ENCODE peak calls at places on chromosomes 2 and 18, in seven cellular contexts. W is fibroblast of villous mesenchyme, U is WERI-Rb-1, H is GM23338, Q is kidney epithelial cell, L is SK-N-SH, B is choroid plexus epithelial cell. F is an unnamed sample.

GRCh38 chr18:57048859-57049258 is 98.0 kb upstream of the BOD1L2 start:
- DNase-seq in W (no peak), L (peak; percentile 63), U (no peak), H (no peak), Q (no peak), B (no peak), F (no peak)

GRCh38 chr2:24276349-24276899 is 83.9 kb downstream of the ITSN2 start:
- DNase-seq in W (no peak), L (no peak), B (no peak), Q (no peak), U (no peak), H (peak; percentile 10), F (no peak)

GRCh38 chr2:235026137-235026536 is 74.3 kb downstream of the SH3BP4 start:
- DNase-seq in L (no peak), Q (peak; percentile 84), H (no peak), B (peak; percentile 84), U (no peak), W (peak; percentile 85), F (peak; percentile 81)

GRCh38 chr18:58249677-58250076 is 205.7 kb downstream of the NEDD4L start:
- DNase-seq in U (no peak), Q (no peak), B (no peak), W (no peak), H (no peak), L (peak; percentile 62), F (no peak)

GRCh38 chr2:182898718-182899117 is 32.3 kb upstream of the FRZB start:
- DNase-seq in B (no peak), W (no peak), U (no peak), H (no peak), Q (no peak), L (no peak), F (no peak)

GRCh38 chr2:232361646-232362045 is 16.9 kb upstream of the ALPP start:
- DNase-seq in U (no peak), B (no peak), W (no peak), L (no peak), H (no peak), Q (no peak), F (no peak)

GRCh38 chr2:9114457-9114856 is 92.2 kb upstream of the ASAP2 start:
- DNase-seq in L (no peak), W (no peak), U (no peak), B (no peak), H (no peak), Q (no peak), F (no peak)

GRCh38 chr18:48917579-48918101 is 33.1 kb downstream of the SMAD7 start:
- DNase-seq in L (no peak), W (peak; percentile 61), U (no peak), B (no peak), Q (no peak), H (no peak), F (no peak)

GRCh38 chr2:218397502-218398436 is 1.9 kb upstream of the CTDSP1 start:
- DNase-seq in U (peak; percentile 83), L (peak; percentile 44), Q (no peak), H (peak; percentile 78), W (peak; percentile 94), B (peak; percentile 75), F (no peak)

GRCh38 chr2:228526687-228527086 is 345.2 kb upstream of the SPHKAP start:
- DNase-seq in W (no peak), H (no peak), B (no peak), Q (no peak), L (no peak), U (no peak), F (no peak)

GRCh38 chr2:126910637-126911036 is 11.9 kb downstream of the TEX51 start:
- DNase-seq in U (no peak), W (no peak), L (no peak), B (no peak), H (no peak), Q (no peak), F (no peak)

GRCh38 chr18:39238951-39239350 is 1673.4 kb upstream of the CELF4 start:
- DNase-seq in Q (no peak), H (no peak), W (no peak), B (no peak), U (no peak), L (no peak), F (no peak)

GRCh38 chr2:190666895-190667294 is 18.0 kb downstream of the NAB1 start:
- DNase-seq in U (no peak), Q (no peak), L (no peak), W (no peak), H (no peak), B (no peak), F (no peak)

GRCh38 chr2:65381607-65382032 is 50.8 kb downstream of the SPRED2 start:
- DNase-seq in L (no peak), U (no peak), Q (no peak), W (no peak), B (no peak), H (no peak), F (no peak)

GRCh38 chr2:65383571-65384488 is 48.6 kb downstream of the SPRED2 start:
- DNase-seq in L (no peak), W (peak; percentile 70), U (no peak), B (peak; percentile 48), Q (no peak), H (no peak), F (no peak)

GRCh38 chr2:65382776-65383357 is 49.5 kb downstream of the SPRED2 start:
- DNase-seq in B (peak; percentile 87), U (no peak), L (peak; percentile 50), H (peak; percentile 38), W (peak; percentile 86), Q (peak; percentile 89), F (peak; percentile 53)

GRCh38 chr2:65380243-65380642 is 52.2 kb downstream of the SPRED2 start:
- DNase-seq in L (no peak), Q (no peak), U (no peak), W (no peak), H (no peak), B (no peak), F (no peak)

DNA sequence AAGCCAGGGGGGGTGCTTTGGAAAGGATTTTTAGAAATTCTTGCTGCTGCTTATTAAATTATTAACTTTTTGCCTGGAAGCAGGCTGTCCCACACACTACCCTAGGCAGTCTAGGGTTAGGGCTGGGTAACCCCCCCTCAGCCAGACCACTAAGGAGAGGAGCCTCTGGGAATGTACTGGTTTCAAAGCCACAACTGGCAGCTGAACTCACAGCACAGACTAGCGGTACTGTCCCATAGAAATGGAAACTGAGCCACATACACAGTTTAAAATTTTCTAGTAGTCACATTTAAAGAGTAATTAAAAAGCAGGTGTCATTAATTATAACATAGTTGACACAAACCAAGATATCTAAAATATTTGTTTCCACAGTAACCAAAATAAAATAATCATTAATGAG is 50.1 kb downstream of the SPRED2 start:
- DNase-seq in W (peak; percentile 28), Q (no peak), H (no peak), L (no peak), U (no peak), B (no peak), F (no peak)
- H3K4me3 ChIP-seq in W (no peak overlapping the region), Q (no peak overlapping the region), H (no peak overlapping the region), L (no peak overlapping the region), U (no peak overlapping the region), B (no peak overlapping the region), F (no peak overlapping the region)

GRCh38 chr2:12577567-12577966 is 139.2 kb upstream of the TRIB2 start:
- DNase-seq in W (no peak), L (no peak), B (no peak), U (peak; percentile 38), H (no peak), Q (no peak), F (no peak)
- H3K4me3 ChIP-seq in W (no peak overlapping the region), L (no peak overlapping the region), B (no peak overlapping the region), U (no peak overlapping the region), H (no peak overlapping the region), Q (no peak overlapping the region), F (no peak overlapping the region)

DNA sequence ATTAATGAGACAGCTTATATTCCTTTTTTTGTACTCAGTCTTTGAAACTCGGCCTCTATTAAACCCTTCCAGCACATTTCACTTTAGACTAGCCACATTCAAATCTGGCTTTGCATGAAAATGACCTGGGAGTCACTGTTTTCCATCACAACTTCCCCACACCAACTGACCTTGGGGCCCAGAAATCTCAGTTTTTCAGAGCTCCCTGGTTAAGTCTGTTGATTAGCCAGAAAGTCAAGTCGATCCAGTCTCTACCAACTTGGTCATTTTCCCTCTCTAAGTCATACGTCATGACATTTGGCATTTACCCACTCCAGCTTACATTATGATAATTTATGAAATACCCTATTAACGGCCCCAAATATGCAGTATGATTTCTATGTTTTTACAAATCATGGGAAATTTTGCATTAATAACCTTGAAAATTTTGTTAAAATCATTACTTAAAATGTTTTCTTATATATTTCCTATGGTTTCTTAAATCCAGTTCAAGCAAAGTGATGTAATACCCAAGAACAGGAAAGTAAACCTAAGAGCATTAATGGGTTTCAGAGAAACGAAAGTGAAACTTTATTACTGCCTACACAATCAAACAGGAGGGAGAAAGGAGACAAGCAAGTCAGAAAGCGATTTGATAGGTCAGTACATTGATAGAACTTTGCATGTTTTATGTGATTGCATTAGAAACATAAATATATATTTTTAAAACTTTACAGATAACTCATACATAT is 77.1 kb downstream of the SPATS2L start:
- DNase-seq in L (no peak), Q (no peak), U (no peak), H (peak; percentile 55), W (peak; percentile 92), B (peak; percentile 88), F (no peak)
- H3K4me3 ChIP-seq in L (peak overlapping the region; percentile 10), Q (no peak overlapping the region), U (no peak overlapping the region), H (peak overlapping the region; percentile 2), W (peak overlapping the region; percentile 21), B (no peak overlapping the region), F (no peak overlapping the region)

GRCh38 chr2:55136138-55136541 is 85.9 kb upstream of the RTN4 start:
- DNase-seq in H (no peak), L (no peak), Q (no peak), U (no peak), W (no peak), B (no peak), F (no peak)

GRCh38 chr2:55137024-55137958 is 87.0 kb upstream of the RTN4 start:
- DNase-seq in B (no peak), H (no peak), Q (no peak), U (no peak), W (no peak), L (no peak), F (no peak)

GRCh38 chr2:55134316-55134706 is 84.1 kb upstream of the RTN4 start:
- DNase-seq in Q (no peak), U (no peak), W (no peak), H (no peak), B (no peak), L (no peak), F (no peak)

GRCh38 chr2:55130849-55131248 is 80.6 kb upstream of the RTN4 start:
- DNase-seq in H (no peak), Q (no peak), L (no peak), U (no peak), B (no peak), W (no peak), F (no peak)

DNA sequence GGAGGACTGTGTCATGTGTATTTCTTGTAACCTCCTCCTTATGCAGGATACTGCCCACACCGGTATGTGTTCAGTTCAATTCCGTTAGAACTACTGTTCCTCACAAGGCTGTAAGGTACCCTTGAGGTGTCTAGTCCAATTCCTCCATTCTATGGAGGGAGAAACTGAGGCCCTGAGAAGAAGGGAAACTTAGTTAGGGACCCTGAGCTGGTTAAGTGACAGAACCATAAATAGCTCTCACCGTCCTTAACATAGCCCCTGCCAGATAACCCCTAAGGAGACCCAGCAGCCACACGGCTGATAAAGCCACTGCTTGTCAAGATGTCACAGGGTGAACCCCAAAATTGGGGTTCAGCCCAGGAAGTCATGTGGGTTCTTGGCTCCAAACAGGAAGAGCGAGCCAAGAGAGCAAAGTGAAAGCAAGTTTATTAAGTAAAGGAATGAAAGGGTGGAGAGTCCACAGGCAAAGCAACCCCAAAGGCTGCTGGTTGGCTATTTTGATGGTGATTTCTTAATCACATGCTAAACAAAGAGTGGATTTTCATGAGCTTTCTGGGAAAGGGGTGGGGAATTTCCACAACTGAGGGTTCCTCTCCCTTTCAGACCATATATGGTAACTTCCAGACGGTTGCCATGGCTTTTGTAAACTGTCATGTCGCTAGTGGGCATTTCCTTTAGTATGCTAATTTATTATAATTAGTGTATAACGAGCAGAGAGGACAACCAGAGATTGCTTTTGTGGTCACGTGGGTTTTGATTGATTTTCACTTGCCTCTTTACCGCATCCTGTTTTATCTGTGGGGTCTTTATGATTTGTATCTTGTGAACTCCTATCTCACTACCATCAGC is 83.4 kb upstream of the RTN4 start:
- DNase-seq in W (peak; percentile 98), H (peak; percentile 97), B (peak; percentile 98), L (no peak), U (no peak), Q (peak; percentile 21), F (no peak)
- H3K4me3 ChIP-seq in W (peak overlapping the region; percentile 51), H (no peak overlapping the region), B (peak overlapping the region; percentile 53), L (no peak overlapping the region), U (no peak overlapping the region), Q (no peak overlapping the region), F (no peak overlapping the region)

F was measured in BJ.